ENCODE peak calls at places on chromosomes 2 and 18, in nine cellular contexts. C is brain microvascular endothelial cell; M is H7; Y is aorta; W is tibial artery; N is HAP-1; B is CD4-positive, alpha-beta memory T cell; G is cardiac fibroblast; X is CD8-positive, alpha-beta T cell. Z is an unnamed sample.

GRCh38 chr2:121075006-121075545 is 209.9 kb downstream of the TFCP2L1 start:
- DNase-seq in C (peak; percentile 98), M (peak; percentile 90), Y (peak; percentile 81), W (no peak), N (peak; percentile 94), B (no peak), G (peak; percentile 89), X (no peak), Z (peak; percentile 44)

GRCh38 chr2:20146401-20146800 is 78.5 kb downstream of the SDC1 start:
- DNase-seq in C (no peak), M (no peak), Y (no peak), W (no peak), N (no peak), B (no peak), G (no peak), X (no peak), Z (no peak)

GRCh38 chr2:238143239-238143951 is 4.9 kb downstream of the KLHL30 start:
- DNase-seq in C (no peak), M (no peak), Y (peak; percentile 90), W (peak; percentile 89), N (no peak), B (no peak), G (peak; percentile 38), X (no peak), Z (no peak)

GRCh38 chr2:160087854-160088745 is 25.7 kb upstream of the PLA2R1 start:
- DNase-seq in C (no peak), M (no peak), Y (no peak), W (no peak), N (peak; percentile 44), B (no peak), G (peak; percentile 43), X (no peak), Z (peak; percentile 5)

GRCh38 chr2:3535794-3536681 is 16.7 kb upstream of the ADI1 start:
- DNase-seq in C (peak; percentile 93), M (peak; percentile 46), Y (peak; percentile 88), W (peak; percentile 85), N (peak; percentile 30), B (no peak), G (peak; percentile 89), X (no peak), Z (no peak)

GRCh38 chr2:128755693-128756371 is 437.2 kb upstream of the HS6ST1 start:
- DNase-seq in C (no peak), M (no peak), Y (peak; percentile 26), W (no peak), N (no peak), B (no peak), G (no peak), X (no peak), Z (no peak)

GRCh38 chr18:33711514-33711913 is 133.5 kb downstream of the ASXL3 start:
- DNase-seq in C (no peak), M (no peak), Y (no peak), W (no peak), N (no peak), B (no peak), G (no peak), X (no peak), Z (no peak)

GRCh38 chr2:105896765-105897163 is 152.1 kb downstream of the NCK2 start:
- DNase-seq in C (no peak), M (no peak), Y (no peak), W (no peak), N (no peak), B (no peak), G (no peak), X (no peak), Z (no peak)

GRCh38 chr2:220935789-220936321 is 636.2 kb downstream of the EPHA4 start:
- DNase-seq in C (no peak), M (no peak), Y (no peak), W (no peak), N (no peak), B (no peak), G (no peak), X (no peak), Z (no peak)

GRCh38 chr2:36871068-36871707 is 95.1 kb downstream of the STRN start:
- DNase-seq in C (no peak), M (no peak), Y (no peak), W (no peak), N (no peak), B (no peak), G (no peak), X (no peak), Z (no peak)

GRCh38 chr2:226699321-226699720 is 100.3 kb downstream of the IRS1 start:
- DNase-seq in C (peak; percentile 59), M (no peak), Y (no peak), W (peak; percentile 68), N (no peak), B (no peak), G (peak; percentile 57), X (no peak), Z (no peak)

GRCh38 chr2:48568551-48568950 is 38.6 kb downstream of the STON1 start:
- DNase-seq in C (no peak), M (no peak), Y (no peak), W (no peak), N (no peak), B (no peak), G (peak; percentile 88), X (no peak), Z (no peak)

GRCh38 chr2:95121150-95121494 is 486 bp downstream of the MRPS5 start:
- DNase-seq in C (peak; percentile 17), M (no peak), Y (no peak), W (no peak), N (no peak), B (no peak), G (peak; percentile 39), X (no peak), Z (no peak)

GRCh38 chr18:24488824-24489493 is 28.5 kb downstream of the HRH4 start:
- DNase-seq in C (no peak), M (peak; percentile 26), Y (no peak), W (no peak), N (peak; percentile 38), B (peak; percentile 53), G (peak; percentile 56), X (no peak), Z (no peak)

GRCh38 chr2:232325324-232326273 is 53.0 kb upstream of the ALPP start:
- DNase-seq in C (peak; percentile 46), M (peak; percentile 80), Y (peak; percentile 89), W (peak; percentile 67), N (peak; percentile 77), B (peak; percentile 57), G (peak; percentile 54), X (peak; percentile 33), Z (no peak)

GRCh38 chr2:219687266-219687665 is 59.8 kb downstream of the SLC4A3 start:
- DNase-seq in C (peak; percentile 74), M (no peak), Y (no peak), W (no peak), N (peak; percentile 26), B (no peak), G (peak; percentile 78), X (no peak), Z (no peak)

GRCh38 chr2:151946856-151947523 is 118.8 kb upstream of the ARL5A start:
- DNase-seq in C (peak; percentile 24), M (peak; percentile 58), Y (no peak), W (peak; percentile 69), N (peak; percentile 81), B (peak; percentile 1), G (peak; percentile 18), X (no peak), Z (peak; percentile 8)

GRCh38 chr2:8547284-8548064 is 134.4 kb upstream of the ID2 start:
- DNase-seq in C (no peak), M (no peak), Y (peak; percentile 57), W (peak; percentile 55), N (no peak), B (no peak), G (no peak), X (no peak), Z (no peak)

GRCh38 chr2:234493117-234493516 is 3.8 kb downstream of the ARL4C start:
- DNase-seq in C (no peak), M (no peak), Y (no peak), W (no peak), N (no peak), B (peak; percentile 43), G (no peak), X (no peak), Z (no peak)
- H3K4me3 ChIP-seq in C (peak overlapping the region; percentile 99), M (no peak overlapping the region), Y (no peak overlapping the region), W (no peak overlapping the region), N (peak overlapping the region; percentile 61), B (peak overlapping the region; percentile 97), G (no peak overlapping the region), X (peak overlapping the region; percentile 99), Z (peak overlapping the region; percentile 7)

GRCh38 chr2:181686566-181687185 is 6.4 kb upstream of the NEUROD1 start:
- DNase-seq in C (no peak), M (no peak), Y (no peak), W (no peak), N (no peak), B (no peak), G (no peak), X (no peak), Z (no peak)

GRCh38 chr2:181683518-181684453 is 3.5 kb upstream of the NEUROD1 start:
- DNase-seq in C (no peak), M (peak; percentile 91), Y (no peak), W (no peak), N (peak; percentile 64), B (no peak), G (peak; percentile 6), X (no peak), Z (no peak)

GRCh38 chr2:181682795-181683517 is 2.6 kb upstream of the NEUROD1 start:
- DNase-seq in C (no peak), M (no peak), Y (no peak), W (no peak), N (no peak), B (no peak), G (no peak), X (no peak), Z (no peak)

GRCh38 chr2:181685150-181685688 is 4.9 kb upstream of the NEUROD1 start:
- DNase-seq in C (no peak), M (peak; percentile 64), Y (no peak), W (no peak), N (peak; percentile 37), B (no peak), G (peak; percentile 12), X (no peak), Z (no peak)

GRCh38 chr2:181684454-181685149 is 4.3 kb upstream of the NEUROD1 start:
- DNase-seq in C (no peak), M (peak; percentile 18), Y (no peak), W (no peak), N (no peak), B (no peak), G (no peak), X (no peak), Z (no peak)
- H3K4me3 ChIP-seq in C (no peak overlapping the region), M (peak overlapping the region; percentile 27), Y (no peak overlapping the region), W (no peak overlapping the region), N (no peak overlapping the region), B (no peak overlapping the region), G (no peak overlapping the region), X (no peak overlapping the region), Z (no peak overlapping the region)

GRCh38 chr18:22711381-22711717 is 221.8 kb upstream of the RBBP8 start:
- DNase-seq in C (no peak), M (no peak), Y (no peak), W (no peak), N (no peak), B (no peak), G (no peak), X (no peak), Z (no peak)
- H3K4me3 ChIP-seq in C (no peak overlapping the region), M (no peak overlapping the region), Y (no peak overlapping the region), W (peak overlapping the region; percentile 49), N (no peak overlapping the region), B (no peak overlapping the region), G (peak overlapping the region; percentile 50), X (no peak overlapping the region), Z (no peak overlapping the region)

DNA sequence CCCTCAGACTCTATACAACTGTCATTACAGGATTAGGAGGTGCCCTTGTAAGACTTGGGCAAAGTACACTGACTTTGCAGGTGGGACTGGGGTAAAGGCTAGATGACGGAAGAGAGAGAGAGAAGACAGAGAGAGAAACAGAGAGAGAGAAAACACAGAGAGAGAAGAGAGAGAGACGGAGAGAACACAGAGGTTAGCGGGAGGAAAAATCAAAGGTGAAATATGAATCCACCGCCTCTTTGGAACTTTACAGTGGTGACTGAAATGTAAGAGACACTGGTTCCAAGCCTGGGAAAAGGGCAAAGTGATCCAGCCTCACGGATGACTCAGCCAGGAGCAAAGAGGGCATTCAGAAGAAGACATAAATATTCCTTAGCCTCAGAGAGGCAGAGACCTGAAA is 25.1 kb upstream of the CAB39 start:
- DNase-seq in C (peak; percentile 17), M (no peak), Y (no peak), W (no peak), N (no peak), B (no peak), G (no peak), X (no peak), Z (no peak)
- H3K4me3 ChIP-seq in C (no peak overlapping the region), M (no peak overlapping the region), Y (no peak overlapping the region), W (no peak overlapping the region), N (no peak overlapping the region), B (no peak overlapping the region), G (no peak overlapping the region), X (no peak overlapping the region), Z (no peak overlapping the region)

Z was measured in GM12864.